ENCODE peak calls at places on chromosome 11, in four cellular contexts. V, K, Z and F are unnamed samples.

GRCh38 chr11:47241740-47242400 is 6.7 kb downstream of the ACP2 start:
- DNase-seq in Z (no peak), K (no peak), V (peak), F (no peak)

GRCh38 chr11:71206186-71206585 is 46.2 kb downstream of the SHANK2 start:
- DNase-seq in K (no peak), Z (no peak), V (no peak), F (no peak)

GRCh38 chr11:26201411-26201810 is 130.5 kb upstream of the ANO3 start:
- DNase-seq in K (peak), V (peak), Z (no peak), F (no peak)

GRCh38 chr11:9755561-9755960 is 91.7 kb downstream of the SWAP70 start:
- DNase-seq in Z (no peak), K (peak), V (peak), F (no peak)

GRCh38 chr11:111982019-111982464 is 43.2 kb upstream of the DLAT start:
- DNase-seq in Z (peak), K (peak), V (peak), F (no peak)

GRCh38 chr11:109838034-109838433 is 255.2 kb upstream of the ZC3H12C start:
- DNase-seq in K (no peak), V (no peak), Z (no peak), F (no peak)

GRCh38 chr11:108333403-108333899 is 110.6 kb downstream of the ATM start:
- DNase-seq in Z (no peak), V (no peak), K (no peak), F (no peak)

GRCh38 chr11:83039566-83039965 is 32.1 kb downstream of the RAB30 start:
- DNase-seq in K (no peak), V (no peak), Z (no peak), F (no peak)

GRCh38 chr11:110128161-110128560 is 35.0 kb downstream of the ZC3H12C start:
- DNase-seq in K (peak), V (peak), Z (no peak), F (peak)

GRCh38 chr11:70048279-70049024 is 29.7 kb upstream of the ANO1 start:
- DNase-seq in K (no peak), V (no peak), Z (no peak), F (no peak)

GRCh38 chr11:65116370-65117205 is 913 bp downstream of the ZNHIT2 start:
- DNase-seq in K (peak), V (peak), Z (peak), F (no peak)

DNA sequence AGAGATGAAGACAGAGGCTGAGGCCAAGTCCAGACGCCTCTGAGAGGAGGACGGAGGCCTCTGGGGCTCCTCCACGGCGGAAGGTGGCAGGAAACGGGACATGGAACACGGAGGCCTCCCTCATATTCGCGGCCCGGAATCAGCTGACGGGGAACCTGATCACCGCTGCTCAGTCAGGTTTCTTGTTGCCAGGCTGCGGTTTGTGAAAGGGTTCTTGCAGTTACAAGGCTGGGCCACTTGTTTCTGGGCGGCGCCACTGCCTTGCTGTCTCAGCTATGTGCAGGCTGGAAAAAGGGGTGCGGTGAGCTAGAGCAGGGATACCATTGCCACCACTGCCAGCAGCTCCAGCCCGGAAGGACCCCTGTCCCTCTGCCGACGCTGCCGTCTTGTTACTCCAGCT is 10.0 kb upstream of the MMP1 start:
- DNase-seq in V (peak), Z (peak), K (peak), F (no peak)
- TF ChIP-seq CTCF in V (peak), Z (no peak), K (peak), F (no peak)

GRCh38 chr11:66491315-66491935 is 11.2 kb downstream of the DPP3 start:
- DNase-seq in K (no peak), V (no peak), Z (no peak), F (no peak)
- TF ChIP-seq CTCF in K (peak), V (peak), Z (peak), F (peak)

GRCh38 chr11:68021167-68021787 is 9.2 kb upstream of the NDUFS8 start:
- DNase-seq in Z (no peak), K (no peak), V (no peak), F (no peak)
- TF ChIP-seq CTCF in Z (peak), K (peak), V (peak), F (no peak)

DNA sequence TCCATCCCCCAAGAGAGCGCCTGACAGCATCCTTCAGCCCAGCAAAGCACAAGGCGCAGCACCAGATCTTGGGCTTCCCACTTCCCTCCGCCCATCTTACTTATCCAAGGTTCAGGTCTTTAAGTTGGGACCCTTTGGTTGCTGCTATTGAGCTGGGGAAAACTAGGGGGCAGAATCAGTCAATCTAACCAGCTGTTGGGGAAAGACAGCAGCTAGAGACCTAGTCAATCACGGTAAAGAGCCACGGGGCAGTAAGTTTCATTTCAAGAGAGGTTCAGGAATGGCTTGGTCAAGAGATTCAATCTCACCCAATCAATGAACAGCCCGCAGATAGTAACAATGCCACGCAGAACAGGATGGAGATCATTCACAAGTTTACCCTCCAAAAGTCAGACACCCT is 1.7 kb downstream of the ABTB2 start:
- DNase-seq in V (no peak), K (no peak), Z (no peak), F (no peak)
- TF ChIP-seq CTCF in V (no peak), K (peak), Z (no peak), F (no peak)

GRCh38 chr11:629237-629583 is 2.2 kb upstream of the SCT start:
- DNase-seq in Z (no peak), V (peak), K (no peak), F (no peak)
- TF ChIP-seq CTCF in Z (no peak), V (no peak), K (peak), F (no peak)

GRCh38 chr11:3186166-3186953 is 21.2 kb upstream of the OSBPL5 start:
- DNase-seq in V (no peak), Z (no peak), K (no peak), F (no peak)
- TF ChIP-seq CTCF in V (no peak), Z (no peak), K (no peak), F (no peak)

DNA sequence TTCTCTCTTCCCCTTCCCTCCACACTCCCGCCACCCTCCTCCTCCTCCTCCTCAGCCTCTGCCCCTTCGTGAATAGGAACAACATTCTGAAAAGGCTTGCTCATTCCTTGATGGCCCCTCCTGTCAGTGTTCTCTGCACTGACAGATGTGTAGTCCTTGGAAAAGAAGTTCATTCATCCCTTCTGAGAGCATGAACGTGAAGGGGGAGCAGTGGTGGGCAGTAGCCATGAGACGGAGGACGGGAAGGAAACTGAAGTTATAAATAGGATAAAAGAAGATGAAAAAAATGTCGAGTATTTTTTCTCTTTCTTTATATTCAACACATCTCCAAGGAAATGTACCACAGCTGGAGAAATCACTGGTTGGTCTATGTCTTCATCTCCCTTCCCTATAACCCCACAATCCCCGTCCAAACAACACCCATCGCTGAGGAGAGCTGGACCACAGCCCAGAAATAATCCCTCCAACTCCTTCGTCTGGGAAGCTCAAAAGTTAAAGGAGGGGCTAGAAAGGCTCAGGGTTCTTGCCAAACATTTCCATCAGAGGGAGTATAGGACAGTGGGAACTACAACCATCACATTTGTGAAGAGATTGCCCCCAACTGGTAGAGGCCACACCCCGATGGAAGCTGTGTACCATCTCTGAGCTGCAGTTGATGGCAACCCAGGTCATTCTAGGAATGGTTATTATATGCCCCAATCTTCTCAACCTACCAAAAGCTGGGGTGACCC is 33.5 kb downstream of the ETS1 start:
- DNase-seq in K (peak), Z (no peak), V (no peak), F (no peak)
- TF ChIP-seq CTCF in K (peak), Z (peak), V (peak), F (peak)

GRCh38 chr11:35418847-35419712 is at the start of gene SLC1A2:
- DNase-seq in K (peak), Z (peak), V (peak), F (no peak)
- TF ChIP-seq CTCF in K (no peak), Z (no peak), V (no peak), F (no peak)

GRCh38 chr11:62980133-62980760 is 4.5 kb downstream of the SLC22A6 start:
- DNase-seq in K (no peak), Z (no peak), V (no peak), F (no peak)

GRCh38 chr11:62976109-62976508 is 8.7 kb downstream of the SLC22A6 start:
- DNase-seq in Z (no peak), K (no peak), V (no peak), F (no peak)

GRCh38 chr11:62974848-62975522 is 9.8 kb downstream of the SLC22A6 start:
- DNase-seq in K (no peak), V (no peak), Z (peak), F (no peak)
- TF ChIP-seq CTCF in K (peak), V (peak), Z (peak), F (peak)

DNA sequence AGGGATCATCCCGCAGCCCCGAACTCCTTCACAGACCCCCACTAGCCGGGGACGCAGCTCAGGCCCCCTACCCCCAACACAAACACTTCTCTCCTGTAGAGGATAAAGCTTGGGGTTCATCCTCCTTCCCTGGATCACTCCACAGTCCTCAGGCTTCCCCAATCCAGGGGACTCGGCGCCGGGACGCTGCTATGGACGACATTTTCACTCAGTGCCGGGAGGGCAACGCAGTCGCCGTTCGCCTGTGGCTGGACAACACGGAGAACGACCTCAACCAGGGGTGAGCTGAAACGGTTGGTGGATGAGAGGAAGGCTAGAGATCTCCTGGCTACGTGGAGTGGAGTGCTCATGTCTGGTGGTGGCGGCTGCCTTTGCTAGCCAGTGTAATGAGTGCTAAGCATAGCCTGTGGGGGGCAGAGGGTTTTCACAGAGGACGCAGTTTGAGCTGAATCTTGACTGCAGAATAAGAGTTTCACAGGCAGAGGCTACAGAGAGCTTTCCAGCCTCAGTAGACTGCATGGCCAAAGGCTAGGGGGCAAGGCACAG is 580 bp downstream of the ILK start:
- DNase-seq in K (peak), Z (no peak), V (peak), F (peak)
- TF ChIP-seq CTCF in K (peak), Z (peak), V (peak), F (peak)